ENCODE peak calls at places on chromosomes 1 and 21, in seven cellular contexts. One of them, this sample, is unnamed.

GRCh38 chr1:173475564-173476196 is 1.5 kb upstream of the PRDX6 start:
- DNase-seq in IMR-90: peak
- DNase-seq in mesendoderm: no peak
- DNase-seq in neuronal stem cell: no peak
- DNase-seq in mesenchymal stem cell: peak
- DNase-seq in trophoblast cell: peak
- DNase-seq in H1: no peak
- DNase-seq in this sample: no peak

GRCh38 chr21:44872568-44873355 is 728 bp downstream of the PTTG1IP start:
- DNase-seq in IMR-90: peak
- DNase-seq in mesendoderm: peak
- DNase-seq in neuronal stem cell: peak
- DNase-seq in mesenchymal stem cell: peak
- DNase-seq in trophoblast cell: peak
- DNase-seq in H1: no peak
- DNase-seq in this sample: no peak

GRCh38 chr1:67843335-67843734 is 10.1 kb upstream of the GNG12 start:
- DNase-seq in IMR-90: peak
- DNase-seq in mesendoderm: no peak
- DNase-seq in neuronal stem cell: no peak
- DNase-seq in mesenchymal stem cell: no peak
- DNase-seq in trophoblast cell: no peak
- DNase-seq in H1: no peak
- DNase-seq in this sample: no peak

GRCh38 chr1:110523011-110523410 is 4.0 kb upstream of the KCNA10 start:
- DNase-seq in IMR-90: no peak
- DNase-seq in mesendoderm: no peak
- DNase-seq in neuronal stem cell: no peak
- DNase-seq in mesenchymal stem cell: no peak
- DNase-seq in trophoblast cell: peak
- DNase-seq in H1: no peak
- DNase-seq in this sample: no peak

GRCh38 chr1:200530551-200531261 is 89.8 kb downstream of the KIF14 start:
- DNase-seq in IMR-90: no peak
- DNase-seq in mesendoderm: no peak
- DNase-seq in neuronal stem cell: no peak
- DNase-seq in mesenchymal stem cell: no peak
- DNase-seq in trophoblast cell: no peak
- DNase-seq in H1: no peak
- DNase-seq in this sample: no peak

GRCh38 chr1:180382326-180383115 is 119.9 kb downstream of the ACBD6 start:
- DNase-seq in IMR-90: peak
- DNase-seq in mesendoderm: no peak
- DNase-seq in neuronal stem cell: no peak
- DNase-seq in mesenchymal stem cell: no peak
- DNase-seq in trophoblast cell: no peak
- DNase-seq in H1: no peak
- DNase-seq in this sample: no peak

GRCh38 chr1:214514032-214514818 is 37.2 kb downstream of the PTPN14 start:
- DNase-seq in IMR-90: peak
- DNase-seq in mesendoderm: peak
- DNase-seq in neuronal stem cell: no peak
- DNase-seq in mesenchymal stem cell: peak
- DNase-seq in trophoblast cell: no peak
- DNase-seq in H1: no peak
- DNase-seq in this sample: no peak

GRCh38 chr1:3352084-3352951 is 102.1 kb upstream of the ARHGEF16 start:
- DNase-seq in IMR-90: peak
- DNase-seq in mesendoderm: peak
- DNase-seq in neuronal stem cell: peak
- DNase-seq in mesenchymal stem cell: peak
- DNase-seq in trophoblast cell: no peak
- DNase-seq in H1: no peak
- DNase-seq in this sample: peak

GRCh38 chr1:91527781-91528180 is 27.1 kb downstream of the CDC7 start:
- DNase-seq in IMR-90: no peak
- DNase-seq in mesendoderm: no peak
- DNase-seq in neuronal stem cell: no peak
- DNase-seq in mesenchymal stem cell: no peak
- DNase-seq in trophoblast cell: no peak
- DNase-seq in H1: no peak
- DNase-seq in this sample: no peak

GRCh38 chr1:169309178-169310166 is 58.1 kb downstream of the NME7 start:
- DNase-seq in IMR-90: no peak
- DNase-seq in mesendoderm: no peak
- DNase-seq in neuronal stem cell: no peak
- DNase-seq in mesenchymal stem cell: no peak
- DNase-seq in trophoblast cell: no peak
- DNase-seq in H1: no peak
- DNase-seq in this sample: no peak

GRCh38 chr21:45290948-45291612 is 3.4 kb upstream of the POFUT2 start:
- DNase-seq in IMR-90: peak
- DNase-seq in mesendoderm: peak
- DNase-seq in neuronal stem cell: no peak
- DNase-seq in mesenchymal stem cell: peak
- DNase-seq in trophoblast cell: no peak
- DNase-seq in H1: no peak
- DNase-seq in this sample: no peak

GRCh38 chr1:9539829-9540550 is 725 bp downstream of the SLC25A33 start:
- DNase-seq in IMR-90: peak
- DNase-seq in mesendoderm: peak
- DNase-seq in neuronal stem cell: peak
- DNase-seq in mesenchymal stem cell: peak
- DNase-seq in trophoblast cell: peak
- DNase-seq in H1: no peak
- DNase-seq in this sample: peak

GRCh38 chr21:28423521-28423920 is 569.2 kb downstream of the LTN1 start:
- DNase-seq in IMR-90: no peak
- DNase-seq in mesendoderm: no peak
- DNase-seq in neuronal stem cell: no peak
- DNase-seq in mesenchymal stem cell: no peak
- DNase-seq in trophoblast cell: no peak
- DNase-seq in H1: no peak
- DNase-seq in this sample: no peak

GRCh38 chr1:207077470-207078377 is 10.9 kb upstream of the C4BPB start:
- DNase-seq in IMR-90: peak
- DNase-seq in mesendoderm: peak
- DNase-seq in neuronal stem cell: peak
- DNase-seq in mesenchymal stem cell: peak
- DNase-seq in trophoblast cell: peak
- DNase-seq in H1: no peak
- DNase-seq in this sample: peak

GRCh38 chr1:19648689-19649088 is 4.6 kb downstream of the NBL1 start:
- DNase-seq in IMR-90: no peak
- DNase-seq in mesendoderm: peak
- DNase-seq in neuronal stem cell: no peak
- DNase-seq in mesenchymal stem cell: peak
- DNase-seq in trophoblast cell: no peak
- DNase-seq in H1: peak
- DNase-seq in this sample: peak

GRCh38 chr1:5659606-5660005 is 332.6 kb downstream of the NPHP4 start:
- DNase-seq in IMR-90: no peak
- DNase-seq in mesendoderm: no peak
- DNase-seq in neuronal stem cell: no peak
- DNase-seq in mesenchymal stem cell: no peak
- DNase-seq in trophoblast cell: no peak
- DNase-seq in H1: no peak
- DNase-seq in this sample: no peak

GRCh38 chr1:77230051-77230450 is 10.8 kb upstream of the PIGK start:
- DNase-seq in IMR-90: peak
- DNase-seq in mesendoderm: no peak
- DNase-seq in neuronal stem cell: no peak
- DNase-seq in mesenchymal stem cell: no peak
- DNase-seq in trophoblast cell: no peak
- DNase-seq in H1: no peak
- DNase-seq in this sample: no peak

GRCh38 chr1:178126261-178126660 is 32.4 kb downstream of the RASAL2 start:
- DNase-seq in IMR-90: no peak
- DNase-seq in mesendoderm: no peak
- DNase-seq in neuronal stem cell: no peak
- DNase-seq in mesenchymal stem cell: no peak
- DNase-seq in trophoblast cell: no peak
- DNase-seq in H1: no peak
- DNase-seq in this sample: no peak

GRCh38 chr1:235597867-235598553 is 51.6 kb downstream of the GNG4 start:
- DNase-seq in IMR-90: peak
- DNase-seq in mesendoderm: peak
- DNase-seq in neuronal stem cell: no peak
- DNase-seq in mesenchymal stem cell: peak
- DNase-seq in trophoblast cell: peak
- DNase-seq in H1: no peak
- DNase-seq in this sample: no peak

GRCh38 chr1:171754381-171754705 is 12.5 kb upstream of the VAMP4 start:
- DNase-seq in IMR-90: peak
- DNase-seq in mesendoderm: peak
- DNase-seq in neuronal stem cell: no peak
- DNase-seq in mesenchymal stem cell: peak
- DNase-seq in trophoblast cell: no peak
- DNase-seq in H1: no peak
- DNase-seq in this sample: peak

GRCh38 chr1:43441166-43441893 is 12.4 kb downstream of the HYI start:
- DNase-seq in IMR-90: no peak
- DNase-seq in mesendoderm: no peak
- DNase-seq in neuronal stem cell: no peak
- DNase-seq in mesenchymal stem cell: no peak
- DNase-seq in trophoblast cell: no peak
- DNase-seq in H1: no peak
- DNase-seq in this sample: peak

GRCh38 chr1:222634180-222635013 is 16.5 kb downstream of the MIA3 start:
- DNase-seq in IMR-90: peak
- DNase-seq in mesendoderm: peak
- DNase-seq in neuronal stem cell: peak
- DNase-seq in mesenchymal stem cell: peak
- DNase-seq in trophoblast cell: peak
- DNase-seq in H1: no peak
- DNase-seq in this sample: peak

GRCh38 chr1:52880226-52880625 is 37.7 kb downstream of the ZYG11A start:
- DNase-seq in IMR-90: no peak
- DNase-seq in mesendoderm: no peak
- DNase-seq in neuronal stem cell: no peak
- DNase-seq in mesenchymal stem cell: no peak
- DNase-seq in trophoblast cell: no peak
- DNase-seq in H1: no peak
- DNase-seq in this sample: no peak

DNA sequence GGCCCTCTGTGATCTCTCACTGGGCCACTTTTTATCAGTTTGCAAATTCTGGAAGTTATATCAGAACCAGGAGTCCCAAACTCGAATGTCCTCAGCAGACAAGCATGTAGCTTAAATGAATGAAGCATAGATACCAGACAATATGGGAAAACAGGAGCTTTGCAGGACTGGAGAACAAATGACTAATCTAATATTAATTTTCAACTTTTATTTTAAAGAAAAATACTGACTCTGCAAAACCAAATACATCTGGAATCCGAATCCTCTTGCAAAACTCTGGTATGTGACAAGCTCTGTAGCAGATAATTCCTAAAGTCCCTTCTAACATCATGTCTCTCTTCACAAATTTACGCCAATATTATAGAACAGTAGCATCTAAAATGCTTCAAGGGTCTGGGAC is 427.4 kb downstream of the TTLL7 start:
- DNase-seq in IMR-90: no peak
- DNase-seq in mesendoderm: no peak
- DNase-seq in neuronal stem cell: no peak
- DNase-seq in mesenchymal stem cell: no peak
- DNase-seq in trophoblast cell: no peak
- DNase-seq in H1: no peak
- DNase-seq in this sample: no peak
- H2BK120ac ChIP-seq in IMR-90: no peak
- H2BK120ac ChIP-seq in mesendoderm: no peak
- H2BK120ac ChIP-seq in neuronal stem cell: no peak
- H2BK120ac ChIP-seq in mesenchymal stem cell: no peak
- H2BK120ac ChIP-seq in trophoblast cell: no peak
- H2BK120ac ChIP-seq in H1: no peak
- H2BK120ac ChIP-seq in this sample: no peak

DNA sequence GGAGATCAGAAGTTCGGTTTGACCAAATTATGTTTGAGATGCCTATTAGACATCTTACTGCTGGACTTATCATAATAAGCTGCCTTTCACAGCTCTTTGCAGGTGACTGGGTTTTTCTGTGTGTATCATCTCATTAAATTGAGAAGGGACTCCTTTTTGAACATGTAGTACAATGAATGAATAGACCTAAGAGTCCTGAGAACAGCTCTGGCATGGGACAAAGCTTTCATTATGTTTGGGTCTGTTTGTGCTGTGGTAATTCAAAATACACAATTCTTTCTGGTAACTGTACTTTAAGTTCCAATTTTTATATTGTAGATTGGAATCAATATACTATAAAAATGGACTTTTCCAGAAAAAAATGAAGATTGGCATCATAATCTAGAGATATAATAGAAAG is 312.3 kb downstream of the TM2D1 start:
- DNase-seq in IMR-90: no peak
- DNase-seq in mesendoderm: no peak
- DNase-seq in neuronal stem cell: no peak
- DNase-seq in mesenchymal stem cell: no peak
- DNase-seq in trophoblast cell: no peak
- DNase-seq in H1: no peak
- DNase-seq in this sample: no peak
- H2BK120ac ChIP-seq in IMR-90: no peak
- H2BK120ac ChIP-seq in mesendoderm: no peak
- H2BK120ac ChIP-seq in neuronal stem cell: no peak
- H2BK120ac ChIP-seq in mesenchymal stem cell: no peak
- H2BK120ac ChIP-seq in trophoblast cell: no peak
- H2BK120ac ChIP-seq in H1: no peak
- H2BK120ac ChIP-seq in this sample: no peak

GRCh38 chr21:42179316-42179715 is 39.6 kb upstream of the ABCG1 start:
- DNase-seq in IMR-90: no peak
- DNase-seq in mesendoderm: no peak
- DNase-seq in neuronal stem cell: no peak
- DNase-seq in mesenchymal stem cell: no peak
- DNase-seq in trophoblast cell: no peak
- DNase-seq in H1: no peak
- DNase-seq in this sample: no peak

GRCh38 chr21:42186591-42186990 is 32.3 kb upstream of the ABCG1 start:
- DNase-seq in IMR-90: no peak
- DNase-seq in mesendoderm: no peak
- DNase-seq in neuronal stem cell: no peak
- DNase-seq in mesenchymal stem cell: no peak
- DNase-seq in trophoblast cell: no peak
- DNase-seq in H1: no peak
- DNase-seq in this sample: no peak

GRCh38 chr21:42187976-42188653 is 30.8 kb upstream of the ABCG1 start:
- DNase-seq in IMR-90: no peak
- DNase-seq in mesendoderm: no peak
- DNase-seq in neuronal stem cell: no peak
- DNase-seq in mesenchymal stem cell: no peak
- DNase-seq in trophoblast cell: no peak
- DNase-seq in H1: no peak
- DNase-seq in this sample: no peak

GRCh38 chr21:42183374-42184266 is 35.3 kb upstream of the ABCG1 start:
- DNase-seq in IMR-90: no peak
- DNase-seq in mesendoderm: no peak
- DNase-seq in neuronal stem cell: no peak
- DNase-seq in mesenchymal stem cell: no peak
- DNase-seq in trophoblast cell: no peak
- DNase-seq in H1: no peak
- DNase-seq in this sample: no peak

GRCh38 chr21:42182713-42183371 is 36.1 kb upstream of the ABCG1 start:
- DNase-seq in IMR-90: no peak
- DNase-seq in mesendoderm: no peak
- DNase-seq in neuronal stem cell: no peak
- DNase-seq in mesenchymal stem cell: no peak
- DNase-seq in trophoblast cell: no peak
- DNase-seq in H1: no peak
- DNase-seq in this sample: no peak
- H2BK120ac ChIP-seq in IMR-90: no peak
- H2BK120ac ChIP-seq in mesendoderm: no peak
- H2BK120ac ChIP-seq in neuronal stem cell: no peak
- H2BK120ac ChIP-seq in mesenchymal stem cell: no peak
- H2BK120ac ChIP-seq in trophoblast cell: no peak
- H2BK120ac ChIP-seq in H1: no peak
- H2BK120ac ChIP-seq in this sample: no peak

GRCh38 chr1:167294528-167294927 is 73.8 kb downstream of the POU2F1 start:
- DNase-seq in IMR-90: peak
- DNase-seq in mesendoderm: no peak
- DNase-seq in neuronal stem cell: no peak
- DNase-seq in mesenchymal stem cell: peak
- DNase-seq in trophoblast cell: no peak
- DNase-seq in H1: no peak
- DNase-seq in this sample: no peak
- H2BK120ac ChIP-seq in IMR-90: no peak
- H2BK120ac ChIP-seq in mesendoderm: no peak
- H2BK120ac ChIP-seq in neuronal stem cell: no peak
- H2BK120ac ChIP-seq in mesenchymal stem cell: no peak
- H2BK120ac ChIP-seq in trophoblast cell: no peak
- H2BK120ac ChIP-seq in H1: no peak
- H2BK120ac ChIP-seq in this sample: no peak

This sample was measured in H9.